ENCODE peak calls at places on chromosomes 13 and 19, in seven cellular contexts. One of them, this sample, is unnamed.
A peak's percentile ranks its signal among the peaks of the same experiment; 100 is the strongest.

GRCh38 chr19:38710416-38710702 is 33.9 kb downstream of the CAPN12 start:
- DNase-seq in heart left ventricle: no peak
- DNase-seq in ovary: no peak
- DNase-seq in testis: no peak
- DNase-seq in gastrocnemius medialis: no peak
- DNase-seq in transverse colon: no peak
- DNase-seq in body of pancreas: no peak
- DNase-seq in this sample: no peak

GRCh38 chr13:64078480-64078936 is 2662.9 kb upstream of the PCDH20 start:
- DNase-seq in heart left ventricle: no peak
- DNase-seq in ovary: no peak
- DNase-seq in testis: no peak
- DNase-seq in gastrocnemius medialis: no peak
- DNase-seq in transverse colon: no peak
- DNase-seq in body of pancreas: no peak
- DNase-seq in this sample: no peak

GRCh38 chr19:45863840-45864628 is at the start of gene FOXA3:
- DNase-seq in heart left ventricle: peak; percentile 56
- DNase-seq in ovary: peak; percentile 56
- DNase-seq in testis: no peak
- DNase-seq in gastrocnemius medialis: peak; percentile 27
- DNase-seq in transverse colon: peak; percentile 85
- DNase-seq in body of pancreas: peak; percentile 83
- DNase-seq in this sample: peak; percentile 82

GRCh38 chr19:11331502-11331901 is 8.0 kb downstream of the RAB3D start:
- DNase-seq in heart left ventricle: no peak
- DNase-seq in ovary: no peak
- DNase-seq in testis: no peak
- DNase-seq in gastrocnemius medialis: no peak
- DNase-seq in transverse colon: no peak
- DNase-seq in body of pancreas: no peak
- DNase-seq in this sample: no peak

GRCh38 chr13:26370495-26370990 is 116.6 kb downstream of the CDK8 start:
- DNase-seq in heart left ventricle: no peak
- DNase-seq in ovary: no peak
- DNase-seq in testis: no peak
- DNase-seq in gastrocnemius medialis: no peak
- DNase-seq in transverse colon: no peak
- DNase-seq in body of pancreas: no peak
- DNase-seq in this sample: no peak

GRCh38 chr19:43551399-43552197 is 18.6 kb downstream of the ZNF575 start:
- DNase-seq in heart left ventricle: no peak
- DNase-seq in ovary: no peak
- DNase-seq in testis: no peak
- DNase-seq in gastrocnemius medialis: no peak
- DNase-seq in transverse colon: no peak
- DNase-seq in body of pancreas: no peak
- DNase-seq in this sample: no peak

GRCh38 chr13:110194456-110194855 is 112.5 kb downstream of the COL4A1 start:
- DNase-seq in heart left ventricle: no peak
- DNase-seq in ovary: no peak
- DNase-seq in testis: no peak
- DNase-seq in gastrocnemius medialis: no peak
- DNase-seq in transverse colon: no peak
- DNase-seq in body of pancreas: no peak
- DNase-seq in this sample: no peak

GRCh38 chr19:11261902-11262839 is at the start of gene DOCK6:
- DNase-seq in heart left ventricle: peak; percentile 55
- DNase-seq in ovary: peak; percentile 66
- DNase-seq in testis: peak; percentile 29
- DNase-seq in gastrocnemius medialis: no peak
- DNase-seq in transverse colon: peak; percentile 69
- DNase-seq in body of pancreas: peak; percentile 68
- DNase-seq in this sample: no peak

GRCh38 chr13:98487016-98487415 is 89.9 kb downstream of the STK24 start:
- DNase-seq in heart left ventricle: no peak
- DNase-seq in ovary: no peak
- DNase-seq in testis: no peak
- DNase-seq in gastrocnemius medialis: no peak
- DNase-seq in transverse colon: no peak
- DNase-seq in body of pancreas: no peak
- DNase-seq in this sample: no peak

GRCh38 chr13:46211521-46212351 is at the start of gene LRRC63:
- DNase-seq in heart left ventricle: peak; percentile 81
- DNase-seq in ovary: peak; percentile 47
- DNase-seq in testis: peak; percentile 89
- DNase-seq in gastrocnemius medialis: peak; percentile 35
- DNase-seq in transverse colon: peak; percentile 87
- DNase-seq in body of pancreas: peak; percentile 81
- DNase-seq in this sample: no peak

GRCh38 chr19:49502866-49503581 is 6.8 kb downstream of the RPS11 start:
- DNase-seq in heart left ventricle: no peak
- DNase-seq in ovary: peak; percentile 56
- DNase-seq in testis: peak; percentile 75
- DNase-seq in gastrocnemius medialis: peak; percentile 43
- DNase-seq in transverse colon: peak; percentile 43
- DNase-seq in body of pancreas: peak; percentile 61
- DNase-seq in this sample: no peak

GRCh38 chr19:17743874-17744273 is 7.4 kb upstream of the FCHO1 start:
- DNase-seq in heart left ventricle: no peak
- DNase-seq in ovary: no peak
- DNase-seq in testis: no peak
- DNase-seq in gastrocnemius medialis: no peak
- DNase-seq in transverse colon: no peak
- DNase-seq in body of pancreas: no peak
- DNase-seq in this sample: no peak

DNA sequence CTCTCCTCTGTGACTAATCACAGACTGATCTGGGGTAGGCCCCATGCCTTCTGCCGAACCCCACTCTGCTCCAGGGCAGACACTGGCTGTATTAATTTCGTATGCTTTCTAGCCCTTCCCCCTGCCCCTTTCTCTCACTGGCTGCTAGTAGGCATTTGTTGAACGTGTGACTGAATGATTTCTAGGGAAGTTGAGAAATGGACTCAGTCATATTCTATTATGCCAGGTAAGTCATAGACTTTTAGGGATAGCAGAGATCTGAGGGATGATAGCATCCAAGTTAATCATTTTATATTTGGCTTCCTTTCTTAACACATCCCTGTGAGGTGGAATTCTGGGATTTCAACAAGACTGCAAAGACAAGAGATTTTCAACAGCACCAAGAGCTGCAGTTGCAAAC is 166.4 kb downstream of the FGF9 start:
- DNase-seq in heart left ventricle: no peak
- DNase-seq in ovary: no peak
- DNase-seq in testis: no peak
- DNase-seq in gastrocnemius medialis: no peak
- DNase-seq in transverse colon: no peak
- DNase-seq in body of pancreas: no peak
- DNase-seq in this sample: no peak
- H3K27ac ChIP-seq in heart left ventricle: no peak overlapping the region
- H3K27ac ChIP-seq in ovary: no peak overlapping the region
- H3K27ac ChIP-seq in testis: no peak overlapping the region
- H3K27ac ChIP-seq in gastrocnemius medialis: no peak overlapping the region
- H3K27ac ChIP-seq in transverse colon: no peak overlapping the region
- H3K27ac ChIP-seq in body of pancreas: no peak overlapping the region
- H3K27ac ChIP-seq in this sample: peak overlapping the region; percentile 2

GRCh38 chr19:54338521-54338920 is 441 bp downstream of the LILRA4 start:
- DNase-seq in heart left ventricle: no peak
- DNase-seq in ovary: no peak
- DNase-seq in testis: no peak
- DNase-seq in gastrocnemius medialis: no peak
- DNase-seq in transverse colon: no peak
- DNase-seq in body of pancreas: no peak
- DNase-seq in this sample: peak; percentile 74
- TF ChIP-seq POLR2A in heart left ventricle: no peak
- TF ChIP-seq POLR2A in ovary: no peak
- TF ChIP-seq POLR2A in testis: no peak
- TF ChIP-seq POLR2A in gastrocnemius medialis: no peak
- TF ChIP-seq POLR2A in transverse colon: no peak
- TF ChIP-seq POLR2A in body of pancreas: no peak
- TF ChIP-seq POLR2A in this sample: no peak

GRCh38 chr19:47520343-47520806 is 5.5 kb upstream of the NAPA start:
- DNase-seq in heart left ventricle: no peak
- DNase-seq in ovary: no peak
- DNase-seq in testis: no peak
- DNase-seq in gastrocnemius medialis: no peak
- DNase-seq in transverse colon: no peak
- DNase-seq in body of pancreas: no peak
- DNase-seq in this sample: no peak

GRCh38 chr19:47523473-47523872 is 8.6 kb upstream of the NAPA start:
- DNase-seq in heart left ventricle: peak; percentile 61
- DNase-seq in ovary: no peak
- DNase-seq in testis: no peak
- DNase-seq in gastrocnemius medialis: no peak
- DNase-seq in transverse colon: peak; percentile 58
- DNase-seq in body of pancreas: no peak
- DNase-seq in this sample: no peak

GRCh38 chr19:47518854-47519253 is 4.0 kb upstream of the NAPA start:
- DNase-seq in heart left ventricle: no peak
- DNase-seq in ovary: no peak
- DNase-seq in testis: no peak
- DNase-seq in gastrocnemius medialis: no peak
- DNase-seq in transverse colon: no peak
- DNase-seq in body of pancreas: no peak
- DNase-seq in this sample: no peak

GRCh38 chr19:47520839-47521238 is 6.0 kb upstream of the NAPA start:
- DNase-seq in heart left ventricle: no peak
- DNase-seq in ovary: no peak
- DNase-seq in testis: no peak
- DNase-seq in gastrocnemius medialis: no peak
- DNase-seq in transverse colon: no peak
- DNase-seq in body of pancreas: no peak
- DNase-seq in this sample: no peak

DNA sequence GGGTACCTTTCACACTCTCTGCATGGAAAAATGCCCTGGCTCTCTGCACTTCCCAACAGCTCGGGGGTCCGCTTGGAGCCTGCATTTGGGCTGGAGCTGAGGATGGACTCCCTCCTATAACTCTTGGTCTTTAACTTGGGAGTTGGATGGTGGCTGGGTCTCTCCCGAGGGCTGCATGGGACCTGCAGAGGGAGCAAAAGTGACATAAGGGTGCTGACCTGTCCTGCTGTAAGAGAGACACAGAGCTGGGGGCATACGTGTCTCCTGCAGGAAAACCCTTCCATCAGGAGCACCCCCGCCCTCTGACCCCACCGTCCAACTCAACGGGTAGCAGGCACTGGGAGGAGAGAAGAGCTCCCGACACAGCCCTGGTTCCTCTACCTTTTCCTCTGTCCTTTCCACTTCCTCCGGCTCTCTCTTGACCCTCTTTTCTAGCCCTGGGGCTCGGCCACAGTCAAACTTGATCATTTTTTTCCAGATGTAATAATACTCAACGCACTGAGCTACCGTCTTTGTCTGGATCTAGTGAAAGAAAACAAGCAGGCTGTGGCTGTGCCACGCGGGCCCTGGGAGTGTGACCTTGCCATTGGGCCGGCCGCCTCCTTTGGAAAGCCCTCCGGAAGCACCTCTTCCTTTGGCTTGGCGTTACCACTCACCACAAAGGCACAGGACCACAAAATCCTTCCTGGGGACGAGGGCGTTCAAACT is 6.8 kb upstream of the NAPA start:
- DNase-seq in heart left ventricle: peak; percentile 24
- DNase-seq in ovary: no peak
- DNase-seq in testis: no peak
- DNase-seq in gastrocnemius medialis: no peak
- DNase-seq in transverse colon: no peak
- DNase-seq in body of pancreas: no peak
- DNase-seq in this sample: no peak
- H3K27ac ChIP-seq in heart left ventricle: peak overlapping the region; percentile 53
- H3K27ac ChIP-seq in ovary: no peak overlapping the region
- H3K27ac ChIP-seq in testis: no peak overlapping the region
- H3K27ac ChIP-seq in gastrocnemius medialis: no peak overlapping the region
- H3K27ac ChIP-seq in transverse colon: peak overlapping the region; percentile 39
- H3K27ac ChIP-seq in body of pancreas: no peak overlapping the region
- H3K27ac ChIP-seq in this sample: no peak overlapping the region

GRCh38 chr13:43023244-43023931 is at the start of gene DNAJC15:
- DNase-seq in heart left ventricle: peak; percentile 91
- DNase-seq in ovary: peak; percentile 61
- DNase-seq in testis: peak; percentile 88
- DNase-seq in gastrocnemius medialis: peak; percentile 83
- DNase-seq in transverse colon: peak; percentile 86
- DNase-seq in body of pancreas: peak; percentile 90
- DNase-seq in this sample: no peak
- TF ChIP-seq POLR2A in heart left ventricle: no peak
- TF ChIP-seq POLR2A in ovary: no peak
- TF ChIP-seq POLR2A in testis: no peak
- TF ChIP-seq POLR2A in gastrocnemius medialis: peak; percentile 48
- TF ChIP-seq POLR2A in transverse colon: peak; percentile 78
- TF ChIP-seq POLR2A in body of pancreas: peak; percentile 76
- TF ChIP-seq POLR2A in this sample: no peak

GRCh38 chr19:33289261-33289660 is 13.1 kb downstream of the CEBPA start:
- DNase-seq in heart left ventricle: no peak
- DNase-seq in ovary: no peak
- DNase-seq in testis: no peak
- DNase-seq in gastrocnemius medialis: no peak
- DNase-seq in transverse colon: no peak
- DNase-seq in body of pancreas: no peak
- DNase-seq in this sample: no peak
- H3K27ac ChIP-seq in heart left ventricle: no peak overlapping the region
- H3K27ac ChIP-seq in ovary: no peak overlapping the region
- H3K27ac ChIP-seq in testis: no peak overlapping the region
- H3K27ac ChIP-seq in gastrocnemius medialis: no peak overlapping the region
- H3K27ac ChIP-seq in transverse colon: no peak overlapping the region
- H3K27ac ChIP-seq in body of pancreas: no peak overlapping the region
- H3K27ac ChIP-seq in this sample: peak overlapping the region; percentile 88

This sample was measured in vagina.